ENCODE peak calls at places on chromosome 18, in six cellular contexts. E is K562, C is endothelial cell of umbilical vein, D is hepatocyte, K is PC-9, Q is GM23338. G is an unnamed sample.

GRCh38 chr18:26804474-26804873 is 61.0 kb downstream of the AQP4 start:
- DNase-seq in E (no peak), C (no peak), D (peak; percentile 33), K (no peak), Q (peak; percentile 33), G (no peak)

GRCh38 chr18:57088883-57089282 is 58.0 kb upstream of the BOD1L2 start:
- DNase-seq in E (no peak), C (no peak), D (no peak), K (no peak), Q (no peak), G (no peak)

GRCh38 chr18:59907172-59907571 is 7.4 kb downstream of the PMAIP1 start:
- DNase-seq in E (no peak), C (no peak), D (no peak), K (no peak), Q (no peak), G (no peak)

GRCh38 chr18:3103576-3103975 is 90.6 kb upstream of the LPIN2 start:
- DNase-seq in E (no peak), C (peak; percentile 62), D (no peak), K (no peak), Q (no peak), G (no peak)

GRCh38 chr18:56891116-56891515 is 240.0 kb downstream of the WDR7 start:
- DNase-seq in E (no peak), C (peak; percentile 16), D (no peak), K (no peak), Q (no peak), G (no peak)

GRCh38 chr18:11937874-11938478 is 29.9 kb upstream of the MPPE1 start:
- DNase-seq in E (peak; percentile 61), C (peak; percentile 78), D (peak; percentile 85), K (peak; percentile 70), Q (peak; percentile 83), G (peak; percentile 68)

GRCh38 chr18:79852561-79853302 is 55.0 kb downstream of the KCNG2 start:
- DNase-seq in E (no peak), C (no peak), D (no peak), K (no peak), Q (no peak), G (no peak)

GRCh38 chr18:77080283-77080682 is 52.3 kb downstream of the MBP start:
- DNase-seq in E (no peak), C (no peak), D (no peak), K (no peak), Q (no peak), G (peak; percentile 79)

GRCh38 chr18:48929951-48930713 is 20.6 kb downstream of the SMAD7 start:
- DNase-seq in E (no peak), C (peak; percentile 55), D (peak; percentile 90), K (no peak), Q (peak; percentile 62), G (no peak)

GRCh38 chr18:36302676-36303075 is 5.2 kb downstream of the FHOD3 start:
- DNase-seq in E (no peak), C (no peak), D (no peak), K (no peak), Q (no peak), G (no peak)

GRCh38 chr18:36301884-36302283 is 4.4 kb downstream of the FHOD3 start:
- DNase-seq in E (no peak), C (no peak), D (no peak), K (no peak), Q (no peak), G (no peak)

GRCh38 chr18:36299010-36299409 is 1.5 kb downstream of the FHOD3 start:
- DNase-seq in E (no peak), C (no peak), D (no peak), K (no peak), Q (no peak), G (no peak)

GRCh38 chr18:36298113-36298701 is 694 bp downstream of the FHOD3 start:
- DNase-seq in E (peak; percentile 22), C (no peak), D (no peak), K (no peak), Q (peak; percentile 72), G (no peak)

DNA sequence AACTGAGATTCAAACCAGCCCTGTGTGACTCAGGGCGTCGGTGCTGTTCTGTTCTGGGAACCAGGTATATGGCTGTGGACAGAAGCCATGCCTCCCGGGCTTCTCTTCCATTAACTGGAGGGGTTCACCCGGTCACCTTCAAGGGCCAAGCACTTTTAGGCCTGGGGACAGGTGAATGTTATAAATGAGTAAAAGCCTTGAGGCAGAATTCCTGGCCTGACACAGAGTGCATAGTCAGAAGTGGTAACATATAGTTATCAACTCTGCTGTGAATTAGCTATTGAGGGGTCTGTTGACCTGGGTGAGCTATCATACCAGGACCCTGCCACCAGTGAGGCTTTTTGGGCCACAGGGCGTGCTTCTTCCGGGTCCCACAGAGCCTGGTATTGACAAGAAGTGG is 2.7 kb downstream of the FHOD3 start:
- DNase-seq in E (no peak), C (no peak), D (no peak), K (no peak), Q (no peak), G (no peak)
- H3K79me2 ChIP-seq in E (no peaks in the 10 kb centered on the region), C (no peaks in the 10 kb centered on the region), D (no peaks in the 10 kb centered on the region), K (peaks cover 48% of the 10 kb centered on the region), Q (peaks cover 2% of the 10 kb centered on the region), G (no peaks in the 10 kb centered on the region)

GRCh38 chr18:7028625-7029024 is 89.0 kb downstream of the LAMA1 start:
- DNase-seq in E (no peak), C (no peak), D (no peak), K (no peak), Q (no peak), G (no peak)
- H3K36me3 ChIP-seq in E (no peaks in the 10 kb centered on the region), C (no peaks in the 10 kb centered on the region), D (no peaks in the 10 kb centered on the region), K (no peaks in the 10 kb centered on the region), Q (no peaks in the 10 kb centered on the region), G (no peaks in the 10 kb centered on the region)

GRCh38 chr18:8769509-8769908 is 64.2 kb downstream of the MTCL1 start:
- DNase-seq in E (no peak), C (no peak), D (no peak), K (no peak), Q (no peak), G (no peak)
- H3K79me2 ChIP-seq in E (no peaks in the 10 kb centered on the region), C (peaks cover 7% of the 10 kb centered on the region), D (no peaks in the 10 kb centered on the region), K (no peaks in the 10 kb centered on the region), Q (no peaks in the 10 kb centered on the region), G (no peaks in the 10 kb centered on the region)

GRCh38 chr18:36124841-36125240 is 4.3 kb downstream of the SLC39A6 start:
- DNase-seq in E (no peak), C (no peak), D (no peak), K (no peak), Q (no peak), G (no peak)
- H3K36me3 ChIP-seq in E (peaks cover 46% of the 10 kb centered on the region), C (peaks cover 5% of the 10 kb centered on the region), D (peaks cover 7% of the 10 kb centered on the region), K (no peaks in the 10 kb centered on the region), Q (peaks cover 18% of the 10 kb centered on the region), G (no peaks in the 10 kb centered on the region)

GRCh38 chr18:58300867-58301266 is 256.8 kb downstream of the NEDD4L start:
- DNase-seq in E (no peak), C (no peak), D (no peak), K (no peak), Q (no peak), G (no peak)
- H3K79me2 ChIP-seq in E (no peaks in the 10 kb centered on the region), C (no peaks in the 10 kb centered on the region), D (peaks cover 99% of the 10 kb centered on the region), K (peaks cover 98% of the 10 kb centered on the region), Q (peaks cover 42% of the 10 kb centered on the region), G (no peaks in the 10 kb centered on the region)

GRCh38 chr18:58354791-58355190 is 274.1 kb downstream of the ALPK2 start:
- DNase-seq in E (no peak), C (no peak), D (no peak), K (no peak), Q (peak; percentile 19), G (no peak)
- H3K36me3 ChIP-seq in E (peaks cover 18% of the 10 kb centered on the region), C (no peaks in the 10 kb centered on the region), D (peaks cover 12% of the 10 kb centered on the region), K (peaks cover 34% of the 10 kb centered on the region), Q (peaks cover 17% of the 10 kb centered on the region), G (no peaks in the 10 kb centered on the region)

DNA sequence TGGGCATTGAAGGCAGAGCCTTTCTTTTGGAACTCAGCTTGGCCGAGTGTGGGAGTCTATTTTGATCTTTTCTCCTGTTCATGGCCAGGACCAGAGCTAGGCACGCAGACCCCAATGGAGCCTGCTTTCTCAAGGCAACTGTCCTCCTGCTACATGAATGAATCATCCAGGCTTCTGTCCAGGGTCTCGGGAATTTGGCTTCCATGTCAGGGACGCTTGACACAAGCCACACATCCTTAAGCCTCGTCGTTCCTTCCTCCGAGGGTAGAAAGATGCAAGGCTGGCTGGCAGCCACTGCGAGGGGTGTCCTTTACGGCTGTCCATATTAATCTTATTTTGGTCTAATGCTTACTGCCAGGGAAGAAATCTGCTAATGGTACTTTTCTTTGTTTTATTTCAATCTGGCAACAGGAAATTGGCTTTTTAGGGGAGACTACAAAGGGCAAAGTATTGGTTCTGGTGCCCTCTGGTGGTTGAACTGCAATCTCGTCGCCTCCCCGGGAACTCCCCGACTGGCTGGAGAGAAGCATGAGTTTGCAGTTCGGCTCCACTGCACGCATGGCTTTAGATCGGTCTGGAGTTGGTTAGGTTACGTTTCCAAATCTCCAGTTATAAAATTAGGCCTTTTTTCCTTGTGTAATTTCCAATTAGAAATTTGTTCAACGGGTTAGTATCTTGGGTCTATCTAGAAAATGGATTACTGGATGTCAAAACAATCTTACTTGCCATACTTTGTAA is 135.2 kb downstream of the ALPK2 start:
- DNase-seq in E (peak; percentile 79), C (peak; percentile 61), D (peak; percentile 91), K (peak; percentile 57), Q (peak; percentile 88), G (peak; percentile 74)
- H3K79me2 ChIP-seq in E (no peaks in the 10 kb centered on the region), C (no peaks in the 10 kb centered on the region), D (no peaks in the 10 kb centered on the region), K (no peaks in the 10 kb centered on the region), Q (no peaks in the 10 kb centered on the region), G (no peaks in the 10 kb centered on the region)